ENCODE peak calls at places on chromosomes 7 and 10, in four cellular contexts. D is GM12892, I is DMS79 treated with DMSO at 0.1 percent for 48 hours, B is endothelial cell. G is an unnamed sample.

GRCh38 chr10:20004087-20004523 is 187.9 kb downstream of the PLXDC2 start:
- DNase-seq in D (no peak), B (no peak), I (no peak), G (no peak)

GRCh38 chr7:5423272-5423843 is at the start of gene TNRC18:
- DNase-seq in I (peak; percentile 93), B (peak; percentile 53), D (no peak), G (no peak)

GRCh38 chr10:380313-380955 is 245.2 kb downstream of the ZMYND11 start:
- DNase-seq in D (no peak), B (no peak), I (no peak), G (no peak)

GRCh38 chr7:63900394-63901203 is 98.0 kb upstream of the ZNF722 start:
- DNase-seq in B (no peak), I (no peak), D (no peak), G (no peak)

GRCh38 chr7:77759294-77759889 is 38.8 kb downstream of the TMEM60 start:
- DNase-seq in D (no peak), B (peak; percentile 73), I (peak; percentile 20), G (no peak)

GRCh38 chr10:24617771-24618396 is 105.8 kb downstream of the ARHGAP21 start:
- DNase-seq in D (no peak), B (peak; percentile 77), I (no peak), G (no peak)

GRCh38 chr7:93890041-93890463 is 501 bp downstream of the TFPI2 start:
- DNase-seq in B (peak; percentile 36), I (peak; percentile 43), D (no peak), G (no peak)

GRCh38 chr7:25786958-25787730 is 364.9 kb upstream of the NFE2L3 start:
- DNase-seq in B (no peak), D (no peak), I (no peak), G (no peak)

GRCh38 chr7:106609416-106609815 is 51.5 kb downstream of the CCDC71L start:
- DNase-seq in B (no peak), I (no peak), D (no peak), G (peak; percentile 44)

GRCh38 chr10:29923416-29923970 is 135.9 kb downstream of the JCAD start:
- DNase-seq in D (no peak), B (no peak), I (no peak), G (no peak)

GRCh38 chr10:13862541-13863233 is 275.9 kb downstream of the PRPF18 start:
- DNase-seq in B (no peak), I (no peak), D (no peak), G (no peak)

GRCh38 chr10:1163204-1163660 is 107.0 kb downstream of the WDR37 start:
- DNase-seq in D (no peak), I (no peak), B (no peak), G (no peak)

GRCh38 chr10:60351191-60351853 is 38.4 kb downstream of the ANK3 start:
- DNase-seq in I (no peak), B (no peak), D (no peak), G (no peak)

GRCh38 chr10:63375859-63376258 is 89.9 kb downstream of the JMJD1C start:
- DNase-seq in I (no peak), D (no peak), B (no peak), G (no peak)

GRCh38 chr10:31596765-31597164 is 277.7 kb downstream of the ZEB1 start:
- DNase-seq in I (no peak), D (no peak), B (no peak), G (no peak)

GRCh38 chr10:12950583-12951128 is 50.9 kb downstream of the CCDC3 start:
- DNase-seq in I (no peak), B (no peak), D (no peak), G (no peak)

GRCh38 chr7:155365146-155365874 is 67.6 kb downstream of the INSIG1 start:
- DNase-seq in I (no peak), D (no peak), B (no peak), G (no peak)

GRCh38 chr10:22486431-22486830 is 141.1 kb downstream of the SPAG6 start:
- DNase-seq in D (no peak), I (no peak), B (no peak), G (no peak)

GRCh38 chr7:2465928-2466327 is 10.3 kb downstream of the GRIFIN start:
- DNase-seq in D (no peak), I (no peak), B (no peak), G (no peak)

GRCh38 chr10:71605263-71605962 is 114.2 kb downstream of the C10orf105 start:
- DNase-seq in B (no peak), I (no peak), D (no peak), G (no peak)

GRCh38 chr10:87545783-87546182 is 41.1 kb downstream of the MINPP1 start:
- DNase-seq in D (no peak), I (no peak), B (no peak), G (no peak)

GRCh38 chr10:14200645-14201534 is 129.8 kb downstream of the FRMD4A start:
- DNase-seq in B (peak; percentile 44), D (no peak), I (no peak), G (no peak)

GRCh38 chr7:20385121-20385520 is 54.4 kb downstream of the ITGB8 start:
- DNase-seq in B (no peak), D (no peak), I (no peak), G (no peak)

GRCh38 chr7:11235491-11235890 is 261.8 kb downstream of the PHF14 start:
- DNase-seq in D (no peak), B (no peak), I (no peak), G (no peak)

GRCh38 chr7:115635367-115635766 is 395.2 kb downstream of the TFEC start:
- DNase-seq in B (no peak), D (no peak), I (no peak), G (no peak)

GRCh38 chr7:90973146-90973545 is 291.1 kb upstream of the FZD1 start:
- DNase-seq in I (no peak), D (no peak), B (no peak), G (no peak)

GRCh38 chr7:40401406-40401805 is 266.6 kb downstream of the SUGCT start:
- DNase-seq in I (no peak), B (no peak), D (no peak), G (no peak)

GRCh38 chr10:132665946-132666732 is 119.8 kb downstream of the NKX6-2 start:
- DNase-seq in I (no peak), D (no peak), B (no peak), G (peak; percentile 85)

GRCh38 chr10:117980216-117980615 is 66.5 kb downstream of the RAB11FIP2 start:
- DNase-seq in I (no peak), B (no peak), D (no peak), G (peak; percentile 29)